ENCODE peak calls at places on chromosomes 2 and 18, in seven cellular contexts. One of them, this sample, is unnamed.

GRCh38 chr18:12359515-12359927 is 17.5 kb downstream of the AFG3L2 start:
- DNase-seq in pancreas: no peak
- DNase-seq in stomach: no peak
- DNase-seq in effector memory CD4-positive, alpha-beta T cell: no peak
- DNase-seq in right lobe of liver: no peak
- DNase-seq in tibial artery: no peak
- DNase-seq in aorta: no peak
- DNase-seq in this sample: no peak

GRCh38 chr18:66742832-66743231 is 138.9 kb upstream of the CDH19 start:
- DNase-seq in pancreas: no peak
- DNase-seq in stomach: no peak
- DNase-seq in effector memory CD4-positive, alpha-beta T cell: no peak
- DNase-seq in right lobe of liver: no peak
- DNase-seq in tibial artery: no peak
- DNase-seq in aorta: no peak
- DNase-seq in this sample: no peak

GRCh38 chr18:79528296-79528695 is 132.6 kb downstream of the NFATC1 start:
- DNase-seq in pancreas: peak; percentile 43
- DNase-seq in stomach: peak; percentile 22
- DNase-seq in effector memory CD4-positive, alpha-beta T cell: no peak
- DNase-seq in right lobe of liver: peak; percentile 28
- DNase-seq in tibial artery: peak; percentile 16
- DNase-seq in aorta: peak; percentile 26
- DNase-seq in this sample: peak; percentile 28

GRCh38 chr2:110219496-110220192 is 7.3 kb upstream of the MTLN start:
- DNase-seq in pancreas: no peak
- DNase-seq in stomach: no peak
- DNase-seq in effector memory CD4-positive, alpha-beta T cell: no peak
- DNase-seq in right lobe of liver: no peak
- DNase-seq in tibial artery: no peak
- DNase-seq in aorta: no peak
- DNase-seq in this sample: no peak

GRCh38 chr2:124836415-124836814 is 811.3 kb downstream of the CNTNAP5 start:
- DNase-seq in pancreas: no peak
- DNase-seq in stomach: no peak
- DNase-seq in effector memory CD4-positive, alpha-beta T cell: no peak
- DNase-seq in right lobe of liver: no peak
- DNase-seq in tibial artery: no peak
- DNase-seq in aorta: no peak
- DNase-seq in this sample: no peak

GRCh38 chr18:60235164-60235563 is 137.4 kb downstream of the MC4R start:
- DNase-seq in pancreas: no peak
- DNase-seq in stomach: no peak
- DNase-seq in effector memory CD4-positive, alpha-beta T cell: no peak
- DNase-seq in right lobe of liver: no peak
- DNase-seq in tibial artery: no peak
- DNase-seq in aorta: no peak
- DNase-seq in this sample: no peak

GRCh38 chr2:173982918-173983317 is 17.7 kb upstream of the SP3 start:
- DNase-seq in pancreas: no peak
- DNase-seq in stomach: no peak
- DNase-seq in effector memory CD4-positive, alpha-beta T cell: no peak
- DNase-seq in right lobe of liver: no peak
- DNase-seq in tibial artery: no peak
- DNase-seq in aorta: peak; percentile 61
- DNase-seq in this sample: peak; percentile 79

GRCh38 chr2:10361220-10361588 is 58.5 kb downstream of the HPCAL1 start:
- DNase-seq in pancreas: no peak
- DNase-seq in stomach: no peak
- DNase-seq in effector memory CD4-positive, alpha-beta T cell: no peak
- DNase-seq in right lobe of liver: no peak
- DNase-seq in tibial artery: no peak
- DNase-seq in aorta: no peak
- DNase-seq in this sample: no peak

GRCh38 chr2:8578335-8579244 is 103.3 kb upstream of the ID2 start:
- DNase-seq in pancreas: no peak
- DNase-seq in stomach: peak; percentile 14
- DNase-seq in effector memory CD4-positive, alpha-beta T cell: no peak
- DNase-seq in right lobe of liver: peak; percentile 39
- DNase-seq in tibial artery: no peak
- DNase-seq in aorta: no peak
- DNase-seq in this sample: no peak

GRCh38 chr2:168096158-168096557 is 151.2 kb downstream of the STK39 start:
- DNase-seq in pancreas: no peak
- DNase-seq in stomach: no peak
- DNase-seq in effector memory CD4-positive, alpha-beta T cell: no peak
- DNase-seq in right lobe of liver: no peak
- DNase-seq in tibial artery: no peak
- DNase-seq in aorta: no peak
- DNase-seq in this sample: no peak

GRCh38 chr2:240561325-240561971 is 1.3 kb downstream of the DUSP28 start:
- DNase-seq in pancreas: no peak
- DNase-seq in stomach: no peak
- DNase-seq in effector memory CD4-positive, alpha-beta T cell: no peak
- DNase-seq in right lobe of liver: no peak
- DNase-seq in tibial artery: no peak
- DNase-seq in aorta: no peak
- DNase-seq in this sample: peak; percentile 23

GRCh38 chr2:224778474-224778877 is 62.3 kb upstream of the CCDC195 start:
- DNase-seq in pancreas: no peak
- DNase-seq in stomach: peak; percentile 57
- DNase-seq in effector memory CD4-positive, alpha-beta T cell: peak; percentile 39
- DNase-seq in right lobe of liver: no peak
- DNase-seq in tibial artery: peak; percentile 67
- DNase-seq in aorta: no peak
- DNase-seq in this sample: no peak

GRCh38 chr2:81389203-81389602 is 1084.7 kb upstream of the LRRTM1 start:
- DNase-seq in pancreas: no peak
- DNase-seq in stomach: no peak
- DNase-seq in effector memory CD4-positive, alpha-beta T cell: no peak
- DNase-seq in right lobe of liver: no peak
- DNase-seq in tibial artery: no peak
- DNase-seq in aorta: no peak
- DNase-seq in this sample: no peak

GRCh38 chr2:181674466-181674865 is 5.9 kb downstream of the NEUROD1 start:
- DNase-seq in pancreas: no peak
- DNase-seq in stomach: no peak
- DNase-seq in effector memory CD4-positive, alpha-beta T cell: no peak
- DNase-seq in right lobe of liver: no peak
- DNase-seq in tibial artery: no peak
- DNase-seq in aorta: no peak
- DNase-seq in this sample: no peak

GRCh38 chr2:36779462-36779861 is 83.0 kb downstream of the VIT start:
- DNase-seq in pancreas: no peak
- DNase-seq in stomach: no peak
- DNase-seq in effector memory CD4-positive, alpha-beta T cell: no peak
- DNase-seq in right lobe of liver: no peak
- DNase-seq in tibial artery: no peak
- DNase-seq in aorta: no peak
- DNase-seq in this sample: no peak

GRCh38 chr2:129400825-129401224 is 578.6 kb upstream of the RAB6C start:
- DNase-seq in pancreas: no peak
- DNase-seq in stomach: no peak
- DNase-seq in effector memory CD4-positive, alpha-beta T cell: no peak
- DNase-seq in right lobe of liver: no peak
- DNase-seq in tibial artery: no peak
- DNase-seq in aorta: no peak
- DNase-seq in this sample: no peak

GRCh38 chr18:77006305-77007175 is 126.0 kb downstream of the MBP start:
- DNase-seq in pancreas: peak; percentile 51
- DNase-seq in stomach: no peak
- DNase-seq in effector memory CD4-positive, alpha-beta T cell: no peak
- DNase-seq in right lobe of liver: peak; percentile 51
- DNase-seq in tibial artery: no peak
- DNase-seq in aorta: peak; percentile 53
- DNase-seq in this sample: no peak

GRCh38 chr2:165373322-165374025 is 96.0 kb upstream of the CSRNP3 start:
- DNase-seq in pancreas: no peak
- DNase-seq in stomach: no peak
- DNase-seq in effector memory CD4-positive, alpha-beta T cell: no peak
- DNase-seq in right lobe of liver: no peak
- DNase-seq in tibial artery: no peak
- DNase-seq in aorta: no peak
- DNase-seq in this sample: no peak

GRCh38 chr2:46645681-46646162 is 166.4 kb downstream of the TMEM247 start:
- DNase-seq in pancreas: no peak
- DNase-seq in stomach: peak; percentile 29
- DNase-seq in effector memory CD4-positive, alpha-beta T cell: no peak
- DNase-seq in right lobe of liver: no peak
- DNase-seq in tibial artery: no peak
- DNase-seq in aorta: peak; percentile 59
- DNase-seq in this sample: no peak

GRCh38 chr2:231378028-231378722 is 17.3 kb upstream of the B3GNT7 start:
- DNase-seq in pancreas: no peak
- DNase-seq in stomach: peak; percentile 61
- DNase-seq in effector memory CD4-positive, alpha-beta T cell: no peak
- DNase-seq in right lobe of liver: no peak
- DNase-seq in tibial artery: no peak
- DNase-seq in aorta: no peak
- DNase-seq in this sample: no peak

GRCh38 chr2:189485146-189485545 is 43.9 kb downstream of the WDR75 start:
- DNase-seq in pancreas: no peak
- DNase-seq in stomach: no peak
- DNase-seq in effector memory CD4-positive, alpha-beta T cell: no peak
- DNase-seq in right lobe of liver: no peak
- DNase-seq in tibial artery: no peak
- DNase-seq in aorta: no peak
- DNase-seq in this sample: no peak

GRCh38 chr2:72127401-72128058 is 20.1 kb downstream of the CYP26B1 start:
- DNase-seq in pancreas: no peak
- DNase-seq in stomach: no peak
- DNase-seq in effector memory CD4-positive, alpha-beta T cell: no peak
- DNase-seq in right lobe of liver: peak; percentile 38
- DNase-seq in tibial artery: no peak
- DNase-seq in aorta: no peak
- DNase-seq in this sample: peak; percentile 34

GRCh38 chr2:165081276-165081675 is 122.6 kb downstream of the SCN3A start:
- DNase-seq in pancreas: no peak
- DNase-seq in stomach: no peak
- DNase-seq in effector memory CD4-positive, alpha-beta T cell: no peak
- DNase-seq in right lobe of liver: no peak
- DNase-seq in tibial artery: no peak
- DNase-seq in aorta: no peak
- DNase-seq in this sample: no peak

GRCh38 chr2:197258580-197258979 is 52.0 kb downstream of the ANKRD44 start:
- DNase-seq in pancreas: no peak
- DNase-seq in stomach: no peak
- DNase-seq in effector memory CD4-positive, alpha-beta T cell: no peak
- DNase-seq in right lobe of liver: no peak
- DNase-seq in tibial artery: no peak
- DNase-seq in aorta: no peak
- DNase-seq in this sample: no peak

GRCh38 chr2:197255550-197255949 is 55.0 kb downstream of the ANKRD44 start:
- DNase-seq in pancreas: no peak
- DNase-seq in stomach: peak; percentile 59
- DNase-seq in effector memory CD4-positive, alpha-beta T cell: peak; percentile 62
- DNase-seq in right lobe of liver: peak; percentile 62
- DNase-seq in tibial artery: peak; percentile 73
- DNase-seq in aorta: peak; percentile 92
- DNase-seq in this sample: no peak

GRCh38 chr2:197254776-197255521 is 55.6 kb downstream of the ANKRD44 start:
- DNase-seq in pancreas: no peak
- DNase-seq in stomach: no peak
- DNase-seq in effector memory CD4-positive, alpha-beta T cell: no peak
- DNase-seq in right lobe of liver: no peak
- DNase-seq in tibial artery: no peak
- DNase-seq in aorta: no peak
- DNase-seq in this sample: no peak

GRCh38 chr2:197256021-197256420 is 54.6 kb downstream of the ANKRD44 start:
- DNase-seq in pancreas: no peak
- DNase-seq in stomach: no peak
- DNase-seq in effector memory CD4-positive, alpha-beta T cell: no peak
- DNase-seq in right lobe of liver: no peak
- DNase-seq in tibial artery: no peak
- DNase-seq in aorta: no peak
- DNase-seq in this sample: no peak

GRCh38 chr2:197256771-197257170 is 53.8 kb downstream of the ANKRD44 start:
- DNase-seq in pancreas: no peak
- DNase-seq in stomach: no peak
- DNase-seq in effector memory CD4-positive, alpha-beta T cell: no peak
- DNase-seq in right lobe of liver: no peak
- DNase-seq in tibial artery: no peak
- DNase-seq in aorta: no peak
- DNase-seq in this sample: no peak
- H3K4me1 ChIP-seq in pancreas: no peaks in the 10 kb centered on the region
- H3K4me1 ChIP-seq in stomach: peaks cover 44% of the 10 kb centered on the region
- H3K4me1 ChIP-seq in effector memory CD4-positive, alpha-beta T cell: peaks cover 46% of the 10 kb centered on the region
- H3K4me1 ChIP-seq in right lobe of liver: no peaks in the 10 kb centered on the region
- H3K4me1 ChIP-seq in tibial artery: peaks cover 11% of the 10 kb centered on the region
- H3K4me1 ChIP-seq in aorta: peaks cover 2% of the 10 kb centered on the region
- H3K4me1 ChIP-seq in this sample: no peaks in the 10 kb centered on the region

GRCh38 chr2:23925702-23926288 is 1.1 kb downstream of the ATAD2B start:
- DNase-seq in pancreas: no peak
- DNase-seq in stomach: peak; percentile 52
- DNase-seq in effector memory CD4-positive, alpha-beta T cell: peak; percentile 36
- DNase-seq in right lobe of liver: peak; percentile 62
- DNase-seq in tibial artery: peak; percentile 57
- DNase-seq in aorta: peak; percentile 79
- DNase-seq in this sample: no peak
- H3K4me1 ChIP-seq in pancreas: peaks cover 29% of the 10 kb centered on the region
- H3K4me1 ChIP-seq in stomach: peaks cover 65% of the 10 kb centered on the region
- H3K4me1 ChIP-seq in effector memory CD4-positive, alpha-beta T cell: peaks cover 9% of the 10 kb centered on the region
- H3K4me1 ChIP-seq in right lobe of liver: peaks cover 16% of the 10 kb centered on the region
- H3K4me1 ChIP-seq in tibial artery: peaks cover 6% of the 10 kb centered on the region
- H3K4me1 ChIP-seq in aorta: no peaks in the 10 kb centered on the region
- H3K4me1 ChIP-seq in this sample: peaks cover 7% of the 10 kb centered on the region

DNA sequence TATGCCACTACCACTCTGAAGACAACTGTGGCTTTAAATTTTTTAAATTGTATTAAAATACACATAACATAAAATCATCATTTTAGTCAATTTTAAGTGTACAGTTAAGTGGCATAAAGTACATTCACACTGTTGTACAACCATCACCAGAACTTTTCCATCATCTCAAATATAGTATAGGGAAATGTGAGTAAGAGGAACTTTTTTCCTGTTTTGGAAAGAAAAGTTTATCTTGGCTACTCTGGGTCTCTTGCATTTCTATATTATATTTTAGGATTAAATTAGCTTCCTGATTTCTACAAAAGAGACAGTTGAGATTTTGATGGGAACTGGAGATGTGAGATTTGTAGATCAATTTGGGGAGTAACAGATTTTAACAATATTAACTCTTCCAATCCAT is 3.3 kb downstream of the TPGS2 start:
- DNase-seq in pancreas: no peak
- DNase-seq in stomach: no peak
- DNase-seq in effector memory CD4-positive, alpha-beta T cell: no peak
- DNase-seq in right lobe of liver: no peak
- DNase-seq in tibial artery: no peak
- DNase-seq in aorta: no peak
- DNase-seq in this sample: no peak
- H3K4me1 ChIP-seq in pancreas: no peaks in the 10 kb centered on the region
- H3K4me1 ChIP-seq in stomach: peaks cover 28% of the 10 kb centered on the region
- H3K4me1 ChIP-seq in effector memory CD4-positive, alpha-beta T cell: no peaks in the 10 kb centered on the region
- H3K4me1 ChIP-seq in right lobe of liver: no peaks in the 10 kb centered on the region
- H3K4me1 ChIP-seq in tibial artery: peaks cover 5% of the 10 kb centered on the region
- H3K4me1 ChIP-seq in aorta: no peaks in the 10 kb centered on the region
- H3K4me1 ChIP-seq in this sample: peaks cover 6% of the 10 kb centered on the region

DNA sequence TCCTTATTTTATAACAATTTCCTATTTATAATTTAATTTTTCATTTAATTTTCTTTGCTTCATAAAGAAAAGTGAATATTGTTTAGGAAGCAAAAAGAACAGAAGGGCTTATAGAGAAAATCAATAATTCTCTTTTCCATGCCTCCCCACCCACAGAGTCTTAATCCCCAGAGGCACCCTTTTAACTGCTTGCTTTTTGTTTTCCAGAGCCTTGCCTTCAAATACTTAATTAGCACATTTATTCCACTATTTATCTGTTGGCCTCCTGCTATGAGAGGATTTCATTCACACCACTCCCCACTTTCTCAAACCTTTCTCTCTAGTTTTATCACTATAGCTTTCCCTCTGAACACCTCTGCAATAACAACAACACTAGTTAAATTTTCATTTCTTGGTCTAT is 373.6 kb downstream of the MBD2 start:
- DNase-seq in pancreas: no peak
- DNase-seq in stomach: no peak
- DNase-seq in effector memory CD4-positive, alpha-beta T cell: no peak
- DNase-seq in right lobe of liver: no peak
- DNase-seq in tibial artery: no peak
- DNase-seq in aorta: no peak
- DNase-seq in this sample: no peak
- H3K4me1 ChIP-seq in pancreas: no peaks in the 10 kb centered on the region
- H3K4me1 ChIP-seq in stomach: no peaks in the 10 kb centered on the region
- H3K4me1 ChIP-seq in effector memory CD4-positive, alpha-beta T cell: no peaks in the 10 kb centered on the region
- H3K4me1 ChIP-seq in right lobe of liver: no peaks in the 10 kb centered on the region
- H3K4me1 ChIP-seq in tibial artery: no peaks in the 10 kb centered on the region
- H3K4me1 ChIP-seq in aorta: no peaks in the 10 kb centered on the region
- H3K4me1 ChIP-seq in this sample: no peaks in the 10 kb centered on the region

This sample was measured in RWPE2.